ENCODE peak calls at places on chromosome 11, in four cellular contexts. C, U, V and Y are unnamed samples.

GRCh38 chr11:8786933-8787332 is 104.3 kb downstream of the RPL27A start:
- DNase-seq in C (no peak), U (no peak), V (no peak), Y (no peak)

GRCh38 chr11:114678125-114679036 is at the start of gene NXPE2:
- DNase-seq in C (no peak), U (no peak), V (no peak), Y (no peak)

GRCh38 chr11:134516529-134516928 is 104.5 kb upstream of the B3GAT1 start:
- DNase-seq in C (no peak), U (no peak), V (no peak), Y (no peak)

GRCh38 chr11:64123679-64124078 is 42.2 kb downstream of the MACROD1 start:
- DNase-seq in C (no peak), U (no peak), V (no peak), Y (no peak)

GRCh38 chr11:13772223-13773046 is 104.0 kb downstream of the FAR1 start:
- DNase-seq in C (peak; percentile 58), U (peak; percentile 31), V (peak; percentile 11), Y (peak; percentile 54)

GRCh38 chr11:126194121-126194543 is 17.3 kb downstream of the RPUSD4 start:
- DNase-seq in C (peak; percentile 44), U (peak; percentile 59), V (no peak), Y (peak; percentile 61)

GRCh38 chr11:66727883-66728759 is 895 bp downstream of the SPTBN2 start:
- DNase-seq in C (no peak), U (peak; percentile 71), V (no peak), Y (peak; percentile 45)

GRCh38 chr11:13269775-13270174 is 7.8 kb upstream of the BMAL1 start:
- DNase-seq in C (no peak), U (no peak), V (no peak), Y (no peak)

GRCh38 chr11:6757373-6757967 is 14.3 kb downstream of the OR2AG2 start:
- DNase-seq in C (peak; percentile 44), U (peak; percentile 53), V (no peak), Y (peak; percentile 55)

GRCh38 chr11:76629133-76629852 is 41.3 kb downstream of the LRRC32 start:
- DNase-seq in C (no peak), U (no peak), V (peak; percentile 38), Y (no peak)

GRCh38 chr11:1890856-1891830 is 552 bp downstream of the PRR33 start:
- DNase-seq in C (no peak), U (peak; percentile 6), V (no peak), Y (no peak)

GRCh38 chr11:15972838-15973237 is 383.5 kb downstream of the SOX6 start:
- DNase-seq in C (no peak), U (no peak), V (no peak), Y (no peak)

GRCh38 chr11:110075087-110075821 is 17.9 kb upstream of the ZC3H12C start:
- DNase-seq in C (no peak), U (peak; percentile 22), V (no peak), Y (no peak)

GRCh38 chr11:76077575-76078150 is 128.6 kb downstream of the WNT11 start:
- DNase-seq in C (no peak), U (no peak), V (no peak), Y (no peak)

GRCh38 chr11:1055109-1055703 is 18.7 kb upstream of the MUC6 start:
- DNase-seq in C (no peak), U (no peak), V (no peak), Y (no peak)

GRCh38 chr11:69834251-69834650 is 15.0 kb upstream of the FGF3 start:
- DNase-seq in C (no peak), U (no peak), V (no peak), Y (no peak)

GRCh38 chr11:69370984-69371709 is 77.2 kb downstream of the MYEOV start:
- DNase-seq in C (no peak), U (no peak), V (no peak), Y (no peak)

GRCh38 chr11:101082813-101083212 is 46.8 kb downstream of the PGR start:
- DNase-seq in C (no peak), U (no peak), V (no peak), Y (no peak)

GRCh38 chr11:13717331-13717730 is 48.9 kb downstream of the FAR1 start:
- DNase-seq in C (no peak), U (no peak), V (no peak), Y (no peak)

GRCh38 chr11:69018924-69019323 is 5.9 kb upstream of the MRGPRF start:
- DNase-seq in C (no peak), U (no peak), V (no peak), Y (no peak)

GRCh38 chr11:125320347-125321122 is 156.0 kb downstream of the PKNOX2 start:
- DNase-seq in C (no peak), U (no peak), V (no peak), Y (no peak)

GRCh38 chr11:35487532-35488078 is 37.8 kb downstream of the PAMR1 start:
- DNase-seq in C (peak; percentile 7), U (no peak), V (no peak), Y (peak; percentile 59)

GRCh38 chr11:29200776-29201574 is 815.9 kb downstream of the KCNA4 start:
- DNase-seq in C (no peak), U (no peak), V (no peak), Y (no peak)

GRCh38 chr11:128904872-128905344 is 13.8 kb downstream of the KCNJ5 start:
- DNase-seq in C (no peak), U (peak; percentile 18), V (no peak), Y (peak; percentile 61)

GRCh38 chr11:123194308-123195181 is 503 bp downstream of the CLMP start:
- DNase-seq in C (no peak), U (no peak), V (no peak), Y (peak; percentile 53)

GRCh38 chr11:80443177-80443576 is 1002.3 kb upstream of the TENM4 start:
- DNase-seq in C (no peak), U (no peak), V (no peak), Y (no peak)

GRCh38 chr11:102267602-102268001 is 49.7 kb upstream of the BIRC3 start:
- DNase-seq in C (no peak), U (peak; percentile 32), V (no peak), Y (no peak)

GRCh38 chr11:122976734-122977454 is 4.7 kb downstream of the BSX start:
- DNase-seq in C (no peak), U (no peak), V (no peak), Y (no peak)

GRCh38 chr11:62889484-62890437 is 9.1 kb downstream of the SLC3A2 start:
- DNase-seq in C (peak; percentile 79), U (peak; percentile 78), V (no peak), Y (peak; percentile 42)
- TF ChIP-seq BHLHE40 in C (no peak), U (peak; percentile 11), V (no peak), Y (no peak)

DNA sequence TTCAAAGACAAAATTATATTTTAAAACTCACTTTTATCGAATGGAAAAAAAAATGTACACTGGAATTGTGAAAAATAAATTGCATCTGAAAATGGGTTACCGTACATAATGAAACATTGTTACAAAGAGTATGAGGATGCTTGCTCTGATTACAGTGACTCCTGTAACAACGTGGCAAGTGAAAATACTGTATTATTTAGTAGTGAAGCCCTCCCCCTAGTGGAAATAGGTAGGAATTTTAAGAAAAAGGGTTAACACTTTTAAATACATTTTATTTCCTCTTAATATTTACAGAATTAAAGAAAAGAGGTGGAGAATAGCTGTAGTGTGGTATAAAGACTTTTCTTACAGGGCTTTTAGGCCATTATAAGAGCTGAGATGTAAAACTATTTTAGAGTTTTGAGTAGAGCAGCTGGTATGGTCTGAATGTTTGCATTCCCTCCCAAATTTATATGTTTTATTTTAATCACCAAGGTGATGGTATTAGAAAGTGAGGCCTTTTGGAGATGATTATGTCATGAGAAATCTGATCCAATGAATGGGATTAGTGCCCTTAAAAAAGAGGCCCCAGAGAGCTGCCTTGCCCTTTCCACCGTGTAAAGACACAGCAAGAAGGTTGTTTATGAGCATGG is 25.2 kb downstream of the FAM76B start:
- DNase-seq in C (peak; percentile 47), U (peak; percentile 65), V (no peak), Y (peak; percentile 46)
- TF ChIP-seq FOXM1 in C (no peak), U (no peak), V (no peak), Y (no peak)

DNA sequence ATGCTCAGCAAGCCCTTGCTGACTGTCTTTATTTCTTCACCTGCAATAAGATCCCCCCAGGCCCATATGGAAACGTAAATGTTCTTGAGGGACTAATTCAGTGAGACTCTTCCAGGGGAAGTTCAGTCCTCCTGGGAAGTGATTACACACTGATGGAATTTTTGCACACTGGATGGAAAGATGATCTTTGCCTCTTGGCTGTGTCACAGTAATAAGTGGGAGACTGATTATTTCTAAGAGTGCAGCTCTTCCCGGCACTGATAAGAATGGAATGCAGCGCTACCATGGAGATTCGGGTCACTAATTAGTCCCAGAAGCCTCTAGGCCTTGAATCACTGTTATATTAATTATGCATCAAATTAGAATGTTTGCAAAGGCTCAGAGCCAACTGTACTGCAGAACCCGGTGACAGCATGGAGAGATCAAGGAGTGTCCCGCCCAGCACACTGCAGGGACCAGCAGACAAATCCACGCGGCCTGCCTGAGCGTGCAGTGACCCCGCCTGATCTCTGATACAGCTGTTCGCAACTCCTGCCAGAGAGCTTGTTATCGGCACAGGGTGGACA is 178.3 kb downstream of the SNX19 start:
- DNase-seq in C (no peak), U (no peak), V (no peak), Y (no peak)
- TF ChIP-seq BHLHE40 in C (no peak), U (no peak), V (no peak), Y (no peak)

GRCh38 chr11:45181595-45182550 is 35.4 kb downstream of the PRDM11 start:
- DNase-seq in C (no peak), U (no peak), V (no peak), Y (no peak)

GRCh38 chr11:45180888-45181594 is 34.6 kb downstream of the PRDM11 start:
- DNase-seq in C (no peak), U (peak; percentile 75), V (no peak), Y (peak; percentile 50)

GRCh38 chr11:45185228-45185729 is 38.8 kb downstream of the PRDM11 start:
- DNase-seq in C (no peak), U (peak; percentile 84), V (no peak), Y (no peak)

GRCh38 chr11:45184640-45185039 is 38.2 kb downstream of the PRDM11 start:
- DNase-seq in C (no peak), U (no peak), V (no peak), Y (no peak)

GRCh38 chr11:45182902-45183301 is 36.5 kb downstream of the PRDM11 start:
- DNase-seq in C (no peak), U (no peak), V (no peak), Y (peak; percentile 50)
- TF ChIP-seq FOXM1 in C (no peak), U (no peak), V (no peak), Y (no peak)

DNA sequence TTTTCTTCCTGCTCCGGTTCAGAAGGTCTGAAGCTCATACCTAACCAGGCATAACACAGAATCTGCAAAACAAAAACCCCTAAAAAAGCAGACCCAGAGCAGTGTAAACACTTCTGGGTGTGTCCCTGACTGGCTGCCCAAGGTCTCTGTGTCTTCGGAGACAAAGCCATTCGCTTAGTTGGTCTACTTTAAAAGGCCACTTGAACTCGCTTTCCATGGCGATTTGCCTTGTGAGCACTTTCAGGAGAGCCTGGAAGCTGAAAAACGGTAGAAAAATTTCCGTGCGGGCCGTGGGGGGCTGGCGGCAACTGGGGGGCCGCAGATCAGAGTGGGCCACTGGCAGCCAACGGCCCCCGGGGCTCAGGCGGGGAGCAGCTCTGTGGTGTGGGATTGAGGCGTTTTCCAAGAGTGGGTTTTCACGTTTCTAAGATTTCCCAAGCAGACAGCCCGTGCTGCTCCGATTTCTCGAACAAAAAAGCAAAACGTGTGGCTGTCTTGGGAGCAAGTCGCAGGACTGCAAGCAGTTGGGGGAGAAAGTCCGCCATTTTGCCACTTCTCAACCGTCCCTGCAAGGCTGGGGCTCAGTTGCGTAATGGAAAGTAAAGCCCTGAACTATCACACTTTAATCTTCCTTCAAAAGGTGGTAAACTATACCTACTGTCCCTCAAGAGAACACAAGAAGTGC is 661 bp upstream of the MALAT1 start:
- DNase-seq in C (no peak), U (peak; percentile 32), V (peak; percentile 53), Y (no peak)
- TF ChIP-seq BHLHE40 in C (no peak), U (no peak), V (no peak), Y (no peak)